ENCODE peak calls at places on chromosomes 13 and 19, in nine cellular contexts. One of them, this sample, is unnamed.

GRCh38 chr13:20053016-20053415 is 94.5 kb downstream of the ZMYM2 start:
- DNase-seq in right lobe of liver: no peak
- DNase-seq in tibial artery: no peak
- DNase-seq in A549: no peak
- DNase-seq in pancreas: no peak
- DNase-seq in Caco-2: no peak
- DNase-seq in OCI-LY7: no peak
- DNase-seq in fibroblast of lung: peak
- DNase-seq in astrocyte of the spinal cord: no peak
- DNase-seq in this sample: no peak

GRCh38 chr19:39661565-39661964 is 5.9 kb downstream of the LGALS16 start:
- DNase-seq in right lobe of liver: no peak
- DNase-seq in tibial artery: no peak
- DNase-seq in A549: no peak
- DNase-seq in pancreas: no peak
- DNase-seq in Caco-2: no peak
- DNase-seq in OCI-LY7: no peak
- DNase-seq in fibroblast of lung: no peak
- DNase-seq in astrocyte of the spinal cord: no peak
- DNase-seq in this sample: no peak

GRCh38 chr19:12676384-12676792 is 5.3 kb downstream of the DHPS start:
- DNase-seq in right lobe of liver: peak
- DNase-seq in tibial artery: peak
- DNase-seq in A549: peak
- DNase-seq in pancreas: peak
- DNase-seq in Caco-2: peak
- DNase-seq in OCI-LY7: peak
- DNase-seq in fibroblast of lung: peak
- DNase-seq in astrocyte of the spinal cord: peak
- DNase-seq in this sample: peak

GRCh38 chr19:33175886-33176669 is 18.1 kb upstream of the LRP3 start:
- DNase-seq in right lobe of liver: no peak
- DNase-seq in tibial artery: no peak
- DNase-seq in A549: peak
- DNase-seq in pancreas: peak
- DNase-seq in Caco-2: peak
- DNase-seq in OCI-LY7: peak
- DNase-seq in fibroblast of lung: peak
- DNase-seq in astrocyte of the spinal cord: peak
- DNase-seq in this sample: no peak

GRCh38 chr19:6723738-6724137 is 3.3 kb upstream of the C3 start:
- DNase-seq in right lobe of liver: peak
- DNase-seq in tibial artery: no peak
- DNase-seq in A549: no peak
- DNase-seq in pancreas: no peak
- DNase-seq in Caco-2: no peak
- DNase-seq in OCI-LY7: peak
- DNase-seq in fibroblast of lung: peak
- DNase-seq in astrocyte of the spinal cord: no peak
- DNase-seq in this sample: no peak

GRCh38 chr13:62997696-62998095 is 1582.0 kb upstream of the PCDH20 start:
- DNase-seq in right lobe of liver: no peak
- DNase-seq in tibial artery: no peak
- DNase-seq in A549: no peak
- DNase-seq in pancreas: no peak
- DNase-seq in Caco-2: no peak
- DNase-seq in OCI-LY7: no peak
- DNase-seq in fibroblast of lung: no peak
- DNase-seq in astrocyte of the spinal cord: no peak
- DNase-seq in this sample: no peak

GRCh38 chr19:1554968-1555801 is 12.9 kb downstream of the MEX3D start:
- DNase-seq in right lobe of liver: no peak
- DNase-seq in tibial artery: no peak
- DNase-seq in A549: no peak
- DNase-seq in pancreas: no peak
- DNase-seq in Caco-2: no peak
- DNase-seq in OCI-LY7: no peak
- DNase-seq in fibroblast of lung: no peak
- DNase-seq in astrocyte of the spinal cord: no peak
- DNase-seq in this sample: no peak

GRCh38 chr13:44417876-44418275 is 44.3 kb downstream of the SERP2 start:
- DNase-seq in right lobe of liver: no peak
- DNase-seq in tibial artery: no peak
- DNase-seq in A549: no peak
- DNase-seq in pancreas: no peak
- DNase-seq in Caco-2: no peak
- DNase-seq in OCI-LY7: peak
- DNase-seq in fibroblast of lung: no peak
- DNase-seq in astrocyte of the spinal cord: no peak
- DNase-seq in this sample: no peak

GRCh38 chr19:29770653-29771052 is 41.1 kb upstream of the CCNE1 start:
- DNase-seq in right lobe of liver: no peak
- DNase-seq in tibial artery: no peak
- DNase-seq in A549: no peak
- DNase-seq in pancreas: no peak
- DNase-seq in Caco-2: no peak
- DNase-seq in OCI-LY7: no peak
- DNase-seq in fibroblast of lung: no peak
- DNase-seq in astrocyte of the spinal cord: no peak
- DNase-seq in this sample: no peak

GRCh38 chr13:94992277-94992989 is 280.1 kb upstream of the SOX21 start:
- DNase-seq in right lobe of liver: no peak
- DNase-seq in tibial artery: no peak
- DNase-seq in A549: peak
- DNase-seq in pancreas: no peak
- DNase-seq in Caco-2: no peak
- DNase-seq in OCI-LY7: no peak
- DNase-seq in fibroblast of lung: peak
- DNase-seq in astrocyte of the spinal cord: no peak
- DNase-seq in this sample: no peak

GRCh38 chr13:34749046-34749445 is 193.0 kb upstream of the NBEA start:
- DNase-seq in right lobe of liver: no peak
- DNase-seq in tibial artery: no peak
- DNase-seq in A549: no peak
- DNase-seq in pancreas: no peak
- DNase-seq in Caco-2: no peak
- DNase-seq in OCI-LY7: no peak
- DNase-seq in fibroblast of lung: no peak
- DNase-seq in astrocyte of the spinal cord: no peak
- DNase-seq in this sample: peak

GRCh38 chr19:49854861-49855263 is 3.9 kb downstream of the PTOV1 start:
- DNase-seq in right lobe of liver: no peak
- DNase-seq in tibial artery: no peak
- DNase-seq in A549: no peak
- DNase-seq in pancreas: no peak
- DNase-seq in Caco-2: no peak
- DNase-seq in OCI-LY7: no peak
- DNase-seq in fibroblast of lung: no peak
- DNase-seq in astrocyte of the spinal cord: no peak
- DNase-seq in this sample: no peak

GRCh38 chr19:4359627-4360000 is 16.3 kb downstream of the MPND start:
- DNase-seq in right lobe of liver: no peak
- DNase-seq in tibial artery: no peak
- DNase-seq in A549: no peak
- DNase-seq in pancreas: no peak
- DNase-seq in Caco-2: no peak
- DNase-seq in OCI-LY7: no peak
- DNase-seq in fibroblast of lung: no peak
- DNase-seq in astrocyte of the spinal cord: no peak
- DNase-seq in this sample: no peak

GRCh38 chr13:109868583-109869311 is 82.4 kb upstream of the IRS2 start:
- DNase-seq in right lobe of liver: no peak
- DNase-seq in tibial artery: no peak
- DNase-seq in A549: peak
- DNase-seq in pancreas: no peak
- DNase-seq in Caco-2: no peak
- DNase-seq in OCI-LY7: no peak
- DNase-seq in fibroblast of lung: no peak
- DNase-seq in astrocyte of the spinal cord: no peak
- DNase-seq in this sample: no peak

GRCh38 chr13:30864352-30865130 is 41.5 kb upstream of the MEDAG start:
- DNase-seq in right lobe of liver: no peak
- DNase-seq in tibial artery: no peak
- DNase-seq in A549: no peak
- DNase-seq in pancreas: no peak
- DNase-seq in Caco-2: no peak
- DNase-seq in OCI-LY7: no peak
- DNase-seq in fibroblast of lung: peak
- DNase-seq in astrocyte of the spinal cord: peak
- DNase-seq in this sample: no peak
- H3K4me3 ChIP-seq in right lobe of liver: no peak
- H3K4me3 ChIP-seq in tibial artery: no peak
- H3K4me3 ChIP-seq in A549: no peak
- H3K4me3 ChIP-seq in pancreas: no peak
- H3K4me3 ChIP-seq in Caco-2: no peak
- H3K4me3 ChIP-seq in OCI-LY7: no peak
- H3K4me3 ChIP-seq in fibroblast of lung: peak
- H3K4me3 ChIP-seq in astrocyte of the spinal cord: no peak
- H3K4me3 ChIP-seq in this sample: no peak

DNA sequence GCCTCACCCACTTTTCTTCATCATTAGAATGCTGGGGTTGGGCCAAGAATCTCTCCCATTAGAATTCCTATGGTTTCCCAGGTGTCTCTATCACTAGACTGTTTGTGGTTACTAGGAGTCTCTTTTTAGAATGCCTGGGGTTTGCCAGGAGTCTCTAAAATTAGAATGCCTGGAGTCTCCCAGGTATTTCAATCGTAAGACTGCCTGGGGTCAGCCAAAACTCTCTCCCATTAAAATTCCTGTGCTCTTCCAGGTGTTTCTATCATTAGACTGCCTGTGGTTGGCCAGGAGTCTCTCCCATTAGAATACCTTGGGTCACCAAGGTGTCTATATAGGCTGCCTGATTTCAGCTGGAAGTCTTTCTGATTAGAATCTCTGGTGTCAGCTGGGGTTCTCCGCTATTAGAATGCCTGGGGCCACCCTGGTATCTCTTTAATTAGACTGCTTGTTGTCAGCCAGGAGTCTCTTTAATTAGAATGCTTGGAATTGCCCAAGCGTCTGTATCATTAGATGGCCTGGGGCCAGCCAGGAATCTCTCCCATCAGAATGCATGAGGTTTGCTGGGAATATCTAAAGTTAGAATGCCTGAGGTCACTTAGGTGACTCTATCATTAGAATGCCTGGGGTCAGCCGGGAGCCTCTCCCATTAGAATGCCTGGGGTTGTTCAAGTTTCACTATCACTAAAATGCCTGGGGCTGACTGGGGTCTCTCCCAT is 1479.2 kb downstream of the UQCRFS1 start:
- DNase-seq in right lobe of liver: no peak
- DNase-seq in tibial artery: no peak
- DNase-seq in A549: no peak
- DNase-seq in pancreas: no peak
- DNase-seq in Caco-2: no peak
- DNase-seq in OCI-LY7: no peak
- DNase-seq in fibroblast of lung: peak
- DNase-seq in astrocyte of the spinal cord: no peak
- DNase-seq in this sample: no peak
- TF ChIP-seq CTCF in right lobe of liver: no peak
- TF ChIP-seq CTCF in tibial artery: no peak
- TF ChIP-seq CTCF in A549: no peak
- TF ChIP-seq CTCF in pancreas: no peak
- TF ChIP-seq CTCF in Caco-2: no peak
- TF ChIP-seq CTCF in OCI-LY7: no peak
- TF ChIP-seq CTCF in fibroblast of lung: no peak
- TF ChIP-seq CTCF in astrocyte of the spinal cord: no peak
- TF ChIP-seq CTCF in this sample: no peak

GRCh38 chr13:110873639-110874507 is 41.0 kb downstream of the ANKRD10 start:
- DNase-seq in right lobe of liver: no peak
- DNase-seq in tibial artery: no peak
- DNase-seq in A549: no peak
- DNase-seq in pancreas: no peak
- DNase-seq in Caco-2: no peak
- DNase-seq in OCI-LY7: no peak
- DNase-seq in fibroblast of lung: no peak
- DNase-seq in astrocyte of the spinal cord: no peak
- DNase-seq in this sample: no peak
- H3K4me3 ChIP-seq in right lobe of liver: no peak
- H3K4me3 ChIP-seq in tibial artery: peak
- H3K4me3 ChIP-seq in A549: peak
- H3K4me3 ChIP-seq in pancreas: peak
- H3K4me3 ChIP-seq in Caco-2: peak
- H3K4me3 ChIP-seq in OCI-LY7: no peak
- H3K4me3 ChIP-seq in fibroblast of lung: peak
- H3K4me3 ChIP-seq in astrocyte of the spinal cord: peak
- H3K4me3 ChIP-seq in this sample: peak

DNA sequence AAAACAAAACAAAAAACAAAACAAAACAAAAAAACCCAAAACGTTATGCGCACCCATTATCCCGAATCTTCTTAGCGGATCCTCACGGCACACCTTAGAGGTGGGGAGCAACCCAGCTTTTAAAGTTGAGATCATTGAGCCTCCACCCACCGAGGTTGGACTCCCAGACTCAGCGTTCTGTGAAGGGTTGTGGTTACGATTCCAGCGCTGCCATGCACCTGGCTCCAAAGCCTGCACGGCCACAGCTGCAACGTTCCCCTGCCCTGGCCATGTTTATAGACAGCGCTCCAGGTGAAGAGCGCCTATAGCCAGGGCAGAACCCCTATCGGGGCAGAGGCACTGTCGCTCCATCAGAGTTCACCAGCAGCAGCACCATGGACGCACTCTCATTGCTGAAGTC is 18.7 kb upstream of the LILRA2 start:
- DNase-seq in right lobe of liver: no peak
- DNase-seq in tibial artery: no peak
- DNase-seq in A549: no peak
- DNase-seq in pancreas: no peak
- DNase-seq in Caco-2: no peak
- DNase-seq in OCI-LY7: no peak
- DNase-seq in fibroblast of lung: no peak
- DNase-seq in astrocyte of the spinal cord: no peak
- DNase-seq in this sample: no peak
- TF ChIP-seq CTCF in right lobe of liver: no peak
- TF ChIP-seq CTCF in tibial artery: no peak
- TF ChIP-seq CTCF in A549: no peak
- TF ChIP-seq CTCF in pancreas: no peak
- TF ChIP-seq CTCF in Caco-2: no peak
- TF ChIP-seq CTCF in OCI-LY7: no peak
- TF ChIP-seq CTCF in fibroblast of lung: no peak
- TF ChIP-seq CTCF in astrocyte of the spinal cord: no peak
- TF ChIP-seq CTCF in this sample: no peak

GRCh38 chr19:27780367-27781065 is 1432.4 kb downstream of the UQCRFS1 start:
- DNase-seq in right lobe of liver: no peak
- DNase-seq in tibial artery: no peak
- DNase-seq in A549: no peak
- DNase-seq in pancreas: no peak
- DNase-seq in Caco-2: no peak
- DNase-seq in OCI-LY7: no peak
- DNase-seq in fibroblast of lung: no peak
- DNase-seq in astrocyte of the spinal cord: no peak
- DNase-seq in this sample: no peak
- H3K4me3 ChIP-seq in right lobe of liver: no peak
- H3K4me3 ChIP-seq in tibial artery: no peak
- H3K4me3 ChIP-seq in A549: no peak
- H3K4me3 ChIP-seq in pancreas: no peak
- H3K4me3 ChIP-seq in Caco-2: no peak
- H3K4me3 ChIP-seq in OCI-LY7: peak
- H3K4me3 ChIP-seq in fibroblast of lung: no peak
- H3K4me3 ChIP-seq in astrocyte of the spinal cord: no peak
- H3K4me3 ChIP-seq in this sample: no peak

This sample was measured in LNCaP clone FGC.